ENCODE peak calls at places on chromosomes 16 and 17, in ten cellular contexts. C, Z, G, M, L, X, F, T, J and B are unnamed samples.

GRCh38 chr17:72715906-72716572 is 376.4 kb downstream of the SLC39A11 start:
- DNase-seq in L (peak), M (no peak), G (peak), F (no peak), Z (no peak), J (no peak), C (peak), X (no peak), T (no peak), B (no peak)

GRCh38 chr17:48831549-48831883 is 681 bp downstream of the CALCOCO2 start:
- DNase-seq in X (no peak), J (no peak), F (no peak), L (no peak), C (no peak), M (no peak), T (no peak), G (no peak), Z (no peak), B (no peak)

GRCh38 chr17:38925263-38925995 is at the start of gene LASP1NB:
- DNase-seq in Z (no peak), J (peak), M (no peak), G (no peak), F (peak), L (peak), X (peak), C (no peak), T (peak), B (peak)

GRCh38 chr17:81008140-81008539 is 16.5 kb downstream of the CHMP6 start:
- DNase-seq in G (no peak), C (no peak), Z (no peak), F (no peak), L (no peak), X (no peak), M (no peak), T (no peak), J (no peak), B (no peak)

GRCh38 chr17:9924735-9925191 is 19.7 kb upstream of the RCVRN start:
- DNase-seq in T (no peak), G (peak), M (peak), J (no peak), F (no peak), L (peak), Z (peak), X (no peak), C (peak), B (no peak)

GRCh38 chr17:29341726-29342125 is 47.8 kb upstream of the NUFIP2 start:
- DNase-seq in C (peak), X (no peak), T (no peak), G (no peak), L (no peak), M (no peak), J (no peak), Z (no peak), F (no peak), B (no peak)

GRCh38 chr17:19338031-19338990 is 24.2 kb downstream of the B9D1 start:
- DNase-seq in T (peak), Z (peak), G (no peak), X (peak), M (no peak), J (peak), C (no peak), L (peak), F (peak), B (peak)

GRCh38 chr16:87735270-87736002 is 30.4 kb downstream of the KLHDC4 start:
- DNase-seq in J (no peak), C (no peak), G (no peak), X (no peak), T (no peak), M (no peak), F (no peak), Z (no peak), L (no peak), B (no peak)

GRCh38 chr16:57969451-57970123 is 1.3 kb downstream of the CNGB1 start:
- DNase-seq in J (no peak), G (no peak), M (no peak), T (no peak), F (no peak), L (no peak), C (no peak), X (no peak), Z (no peak), B (no peak)

GRCh38 chr16:67490330-67491096 is 7.2 kb upstream of the AGRP start:
- DNase-seq in X (no peak), F (no peak), Z (no peak), G (no peak), L (peak), M (no peak), T (no peak), J (no peak), C (peak), B (no peak)

GRCh38 chr16:24887472-24887871 is 41.7 kb downstream of the SLC5A11 start:
- DNase-seq in G (no peak), F (no peak), X (no peak), Z (no peak), T (no peak), M (no peak), J (no peak), L (no peak), C (no peak), B (no peak)

GRCh38 chr17:8832711-8833352 is 33.7 kb upstream of the MFSD6L start:
- DNase-seq in C (no peak), F (peak), M (no peak), J (no peak), T (peak), L (no peak), Z (no peak), G (no peak), X (no peak), B (peak)

GRCh38 chr17:63382826-63383225 is 63.3 kb downstream of the CYB561 start:
- DNase-seq in M (no peak), Z (no peak), T (no peak), X (no peak), J (no peak), G (no peak), F (no peak), L (peak), C (no peak), B (no peak)

GRCh38 chr16:69166221-69166833 is 20.6 kb upstream of the SNTB2 start:
- DNase-seq in J (peak), L (peak), M (no peak), G (no peak), Z (no peak), X (no peak), T (no peak), F (no peak), C (no peak), B (peak)